ENCODE peak calls at places on chromosomes 11 and 22, in seven cellular contexts. One of them, this sample, is unnamed.
A peak's percentile ranks its signal among the peaks of the same experiment; 100 is the strongest.

GRCh38 chr11:118663381-118663780 is 16.1 kb downstream of the TREH start:
- DNase-seq in stomach: no peak
- DNase-seq in aorta: peak; percentile 33
- DNase-seq in chondrocyte: no peak
- DNase-seq in activated CD8-positive, alpha-beta T cell treated with anti-CD3 and anti-CD28 coated beads for 36 hours: no peak
- DNase-seq in AG04449: no peak
- DNase-seq in CD4-positive, CD25-positive, alpha-beta regulatory T cell: no peak
- DNase-seq in this sample: no peak

GRCh38 chr22:43993072-43993760 is 30.9 kb upstream of the PARVB start:
- DNase-seq in stomach: peak; percentile 54
- DNase-seq in aorta: no peak
- DNase-seq in AG04449: no peak
- DNase-seq in CD4-positive, CD25-positive, alpha-beta regulatory T cell: peak; percentile 35
- DNase-seq in chondrocyte: no peak
- DNase-seq in activated CD8-positive, alpha-beta T cell treated with anti-CD3 and anti-CD28 coated beads for 36 hours: peak; percentile 72
- DNase-seq in this sample: peak; percentile 72

GRCh38 chr11:47879259-47880184 is 31.4 kb upstream of the NUP160 start:
- DNase-seq in stomach: no peak
- DNase-seq in chondrocyte: no peak
- DNase-seq in AG04449: no peak
- DNase-seq in CD4-positive, CD25-positive, alpha-beta regulatory T cell: no peak
- DNase-seq in activated CD8-positive, alpha-beta T cell treated with anti-CD3 and anti-CD28 coated beads for 36 hours: no peak
- DNase-seq in aorta: no peak
- DNase-seq in this sample: no peak

GRCh38 chr11:2662430-2663299 is 37.1 kb downstream of the KCNQ1OT1 start:
- DNase-seq in activated CD8-positive, alpha-beta T cell treated with anti-CD3 and anti-CD28 coated beads for 36 hours: no peak
- DNase-seq in chondrocyte: peak; percentile 87
- DNase-seq in stomach: peak; percentile 23
- DNase-seq in AG04449: no peak
- DNase-seq in CD4-positive, CD25-positive, alpha-beta regulatory T cell: no peak
- DNase-seq in aorta: peak; percentile 68
- DNase-seq in this sample: no peak

GRCh38 chr11:47161890-47162289 is 14.8 kb downstream of the ARFGAP2 start:
- DNase-seq in chondrocyte: no peak
- DNase-seq in CD4-positive, CD25-positive, alpha-beta regulatory T cell: no peak
- DNase-seq in activated CD8-positive, alpha-beta T cell treated with anti-CD3 and anti-CD28 coated beads for 36 hours: no peak
- DNase-seq in aorta: no peak
- DNase-seq in stomach: no peak
- DNase-seq in AG04449: no peak
- DNase-seq in this sample: no peak

GRCh38 chr11:69817265-69818236 is 1.7 kb downstream of the FGF3 start:
- DNase-seq in AG04449: no peak
- DNase-seq in aorta: no peak
- DNase-seq in stomach: no peak
- DNase-seq in activated CD8-positive, alpha-beta T cell treated with anti-CD3 and anti-CD28 coated beads for 36 hours: no peak
- DNase-seq in CD4-positive, CD25-positive, alpha-beta regulatory T cell: no peak
- DNase-seq in chondrocyte: no peak
- DNase-seq in this sample: no peak

GRCh38 chr22:24585927-24586546 is 6.8 kb downstream of the LRRC75B start:
- DNase-seq in chondrocyte: peak; percentile 51
- DNase-seq in stomach: no peak
- DNase-seq in AG04449: no peak
- DNase-seq in aorta: peak; percentile 59
- DNase-seq in activated CD8-positive, alpha-beta T cell treated with anti-CD3 and anti-CD28 coated beads for 36 hours: no peak
- DNase-seq in CD4-positive, CD25-positive, alpha-beta regulatory T cell: no peak
- DNase-seq in this sample: no peak

GRCh38 chr22:29830585-29830984 is 7.5 kb downstream of the ASCC2 start:
- DNase-seq in stomach: no peak
- DNase-seq in activated CD8-positive, alpha-beta T cell treated with anti-CD3 and anti-CD28 coated beads for 36 hours: no peak
- DNase-seq in AG04449: no peak
- DNase-seq in aorta: no peak
- DNase-seq in chondrocyte: no peak
- DNase-seq in CD4-positive, CD25-positive, alpha-beta regulatory T cell: no peak
- DNase-seq in this sample: no peak

GRCh38 chr11:14974723-14975587 is 2.8 kb upstream of the CALCA start:
- DNase-seq in activated CD8-positive, alpha-beta T cell treated with anti-CD3 and anti-CD28 coated beads for 36 hours: peak; percentile 85
- DNase-seq in stomach: peak; percentile 49
- DNase-seq in CD4-positive, CD25-positive, alpha-beta regulatory T cell: no peak
- DNase-seq in chondrocyte: no peak
- DNase-seq in aorta: peak; percentile 81
- DNase-seq in AG04449: no peak
- DNase-seq in this sample: peak; percentile 67

GRCh38 chr22:25475554-25476022 is 88.9 kb upstream of the GRK3 start:
- DNase-seq in CD4-positive, CD25-positive, alpha-beta regulatory T cell: no peak
- DNase-seq in activated CD8-positive, alpha-beta T cell treated with anti-CD3 and anti-CD28 coated beads for 36 hours: peak; percentile 29
- DNase-seq in chondrocyte: no peak
- DNase-seq in AG04449: no peak
- DNase-seq in stomach: no peak
- DNase-seq in aorta: no peak
- DNase-seq in this sample: peak; percentile 32

GRCh38 chr22:50264946-50265669 is 3.6 kb upstream of the MAPK12 start:
- DNase-seq in activated CD8-positive, alpha-beta T cell treated with anti-CD3 and anti-CD28 coated beads for 36 hours: no peak
- DNase-seq in CD4-positive, CD25-positive, alpha-beta regulatory T cell: no peak
- DNase-seq in AG04449: no peak
- DNase-seq in stomach: no peak
- DNase-seq in chondrocyte: no peak
- DNase-seq in aorta: no peak
- DNase-seq in this sample: no peak

GRCh38 chr11:2783536-2784082 is 83.8 kb upstream of the KCNQ1OT1 start:
- DNase-seq in stomach: no peak
- DNase-seq in chondrocyte: no peak
- DNase-seq in CD4-positive, CD25-positive, alpha-beta regulatory T cell: no peak
- DNase-seq in AG04449: no peak
- DNase-seq in activated CD8-positive, alpha-beta T cell treated with anti-CD3 and anti-CD28 coated beads for 36 hours: no peak
- DNase-seq in aorta: no peak
- DNase-seq in this sample: no peak

GRCh38 chr11:93507517-93507916 is 35.7 kb downstream of the SMCO4 start:
- DNase-seq in chondrocyte: no peak
- DNase-seq in aorta: no peak
- DNase-seq in activated CD8-positive, alpha-beta T cell treated with anti-CD3 and anti-CD28 coated beads for 36 hours: no peak
- DNase-seq in CD4-positive, CD25-positive, alpha-beta regulatory T cell: no peak
- DNase-seq in stomach: no peak
- DNase-seq in AG04449: no peak
- DNase-seq in this sample: no peak

GRCh38 chr22:23128269-23129108 is 13.3 kb downstream of the RSPH14 start:
- DNase-seq in aorta: peak; percentile 89
- DNase-seq in activated CD8-positive, alpha-beta T cell treated with anti-CD3 and anti-CD28 coated beads for 36 hours: peak; percentile 80
- DNase-seq in AG04449: no peak
- DNase-seq in chondrocyte: peak; percentile 83
- DNase-seq in CD4-positive, CD25-positive, alpha-beta regulatory T cell: peak; percentile 46
- DNase-seq in stomach: peak; percentile 84
- DNase-seq in this sample: peak; percentile 96

GRCh38 chr22:38081941-38082828 is 1.8 kb downstream of the SLC16A8 start:
- DNase-seq in AG04449: no peak
- DNase-seq in activated CD8-positive, alpha-beta T cell treated with anti-CD3 and anti-CD28 coated beads for 36 hours: peak; percentile 38
- DNase-seq in stomach: no peak
- DNase-seq in aorta: peak; percentile 77
- DNase-seq in CD4-positive, CD25-positive, alpha-beta regulatory T cell: no peak
- DNase-seq in chondrocyte: peak; percentile 90
- DNase-seq in this sample: no peak

GRCh38 chr11:27507561-27508322 is 1.2 kb upstream of the LIN7C start:
- DNase-seq in CD4-positive, CD25-positive, alpha-beta regulatory T cell: no peak
- DNase-seq in chondrocyte: no peak
- DNase-seq in aorta: no peak
- DNase-seq in AG04449: no peak
- DNase-seq in stomach: no peak
- DNase-seq in activated CD8-positive, alpha-beta T cell treated with anti-CD3 and anti-CD28 coated beads for 36 hours: no peak
- DNase-seq in this sample: no peak

GRCh38 chr11:73998846-73999575 is 9.9 kb downstream of the UCP3 start:
- DNase-seq in stomach: no peak
- DNase-seq in aorta: peak; percentile 50
- DNase-seq in AG04449: no peak
- DNase-seq in CD4-positive, CD25-positive, alpha-beta regulatory T cell: no peak
- DNase-seq in activated CD8-positive, alpha-beta T cell treated with anti-CD3 and anti-CD28 coated beads for 36 hours: no peak
- DNase-seq in chondrocyte: no peak
- DNase-seq in this sample: no peak

GRCh38 chr11:95515379-95515778 is 274.2 kb downstream of the FAM76B start:
- DNase-seq in stomach: no peak
- DNase-seq in aorta: no peak
- DNase-seq in CD4-positive, CD25-positive, alpha-beta regulatory T cell: no peak
- DNase-seq in chondrocyte: no peak
- DNase-seq in activated CD8-positive, alpha-beta T cell treated with anti-CD3 and anti-CD28 coated beads for 36 hours: no peak
- DNase-seq in AG04449: no peak
- DNase-seq in this sample: no peak

GRCh38 chr11:1162153-1162497 is 4.4 kb downstream of the MUC5AC start:
- DNase-seq in chondrocyte: peak; percentile 65
- DNase-seq in stomach: no peak
- DNase-seq in aorta: peak; percentile 62
- DNase-seq in CD4-positive, CD25-positive, alpha-beta regulatory T cell: no peak
- DNase-seq in activated CD8-positive, alpha-beta T cell treated with anti-CD3 and anti-CD28 coated beads for 36 hours: no peak
- DNase-seq in AG04449: no peak
- DNase-seq in this sample: no peak

GRCh38 chr22:31764785-31765184 is 11.0 kb downstream of the DEPDC5 start:
- DNase-seq in chondrocyte: no peak
- DNase-seq in aorta: no peak
- DNase-seq in CD4-positive, CD25-positive, alpha-beta regulatory T cell: no peak
- DNase-seq in activated CD8-positive, alpha-beta T cell treated with anti-CD3 and anti-CD28 coated beads for 36 hours: no peak
- DNase-seq in AG04449: no peak
- DNase-seq in stomach: no peak
- DNase-seq in this sample: no peak

GRCh38 chr22:46748948-46749681 is 11.1 kb upstream of the CERK start:
- DNase-seq in stomach: no peak
- DNase-seq in CD4-positive, CD25-positive, alpha-beta regulatory T cell: no peak
- DNase-seq in activated CD8-positive, alpha-beta T cell treated with anti-CD3 and anti-CD28 coated beads for 36 hours: peak; percentile 72
- DNase-seq in AG04449: no peak
- DNase-seq in aorta: no peak
- DNase-seq in chondrocyte: no peak
- DNase-seq in this sample: no peak

GRCh38 chr11:78788533-78788932 is 213.9 kb upstream of the NARS2 start:
- DNase-seq in chondrocyte: no peak
- DNase-seq in aorta: no peak
- DNase-seq in CD4-positive, CD25-positive, alpha-beta regulatory T cell: no peak
- DNase-seq in AG04449: no peak
- DNase-seq in activated CD8-positive, alpha-beta T cell treated with anti-CD3 and anti-CD28 coated beads for 36 hours: no peak
- DNase-seq in stomach: no peak
- DNase-seq in this sample: no peak

GRCh38 chr22:24845036-24845918 is 39.3 kb downstream of the SGSM1 start:
- DNase-seq in stomach: no peak
- DNase-seq in aorta: peak; percentile 86
- DNase-seq in chondrocyte: no peak
- DNase-seq in AG04449: peak; percentile 1
- DNase-seq in activated CD8-positive, alpha-beta T cell treated with anti-CD3 and anti-CD28 coated beads for 36 hours: no peak
- DNase-seq in CD4-positive, CD25-positive, alpha-beta regulatory T cell: no peak
- DNase-seq in this sample: no peak

GRCh38 chr11:10041803-10042202 is 252.2 kb downstream of the SBF2 start:
- DNase-seq in stomach: no peak
- DNase-seq in activated CD8-positive, alpha-beta T cell treated with anti-CD3 and anti-CD28 coated beads for 36 hours: no peak
- DNase-seq in CD4-positive, CD25-positive, alpha-beta regulatory T cell: no peak
- DNase-seq in chondrocyte: no peak
- DNase-seq in AG04449: no peak
- DNase-seq in aorta: no peak
- DNase-seq in this sample: no peak

GRCh38 chr11:36075053-36075452 is 131.2 kb downstream of the LDLRAD3 start:
- DNase-seq in aorta: no peak
- DNase-seq in activated CD8-positive, alpha-beta T cell treated with anti-CD3 and anti-CD28 coated beads for 36 hours: no peak
- DNase-seq in chondrocyte: no peak
- DNase-seq in CD4-positive, CD25-positive, alpha-beta regulatory T cell: no peak
- DNase-seq in stomach: no peak
- DNase-seq in AG04449: peak; percentile 94
- DNase-seq in this sample: no peak

GRCh38 chr11:70018816-70019215 is 59.3 kb upstream of the ANO1 start:
- DNase-seq in stomach: no peak
- DNase-seq in chondrocyte: no peak
- DNase-seq in CD4-positive, CD25-positive, alpha-beta regulatory T cell: no peak
- DNase-seq in activated CD8-positive, alpha-beta T cell treated with anti-CD3 and anti-CD28 coated beads for 36 hours: no peak
- DNase-seq in aorta: no peak
- DNase-seq in AG04449: no peak
- DNase-seq in this sample: no peak

GRCh38 chr11:93537767-93538261 is 5.4 kb downstream of the SMCO4 start:
- DNase-seq in AG04449: no peak
- DNase-seq in chondrocyte: no peak
- DNase-seq in aorta: peak; percentile 80
- DNase-seq in stomach: peak; percentile 34
- DNase-seq in CD4-positive, CD25-positive, alpha-beta regulatory T cell: no peak
- DNase-seq in activated CD8-positive, alpha-beta T cell treated with anti-CD3 and anti-CD28 coated beads for 36 hours: no peak
- DNase-seq in this sample: no peak

GRCh38 chr11:77287615-77288273 is 13.7 kb downstream of the GDPD4 start:
- DNase-seq in CD4-positive, CD25-positive, alpha-beta regulatory T cell: no peak
- DNase-seq in activated CD8-positive, alpha-beta T cell treated with anti-CD3 and anti-CD28 coated beads for 36 hours: no peak
- DNase-seq in chondrocyte: no peak
- DNase-seq in stomach: no peak
- DNase-seq in AG04449: peak; percentile 57
- DNase-seq in aorta: no peak
- DNase-seq in this sample: no peak

GRCh38 chr22:22997988-22998387 is 72.3 kb upstream of the GNAZ start:
- DNase-seq in chondrocyte: no peak
- DNase-seq in activated CD8-positive, alpha-beta T cell treated with anti-CD3 and anti-CD28 coated beads for 36 hours: no peak
- DNase-seq in stomach: no peak
- DNase-seq in AG04449: no peak
- DNase-seq in CD4-positive, CD25-positive, alpha-beta regulatory T cell: no peak
- DNase-seq in aorta: no peak
- DNase-seq in this sample: no peak

GRCh38 chr22:27719535-27720227 is 81.9 kb downstream of the MN1 start:
- DNase-seq in activated CD8-positive, alpha-beta T cell treated with anti-CD3 and anti-CD28 coated beads for 36 hours: no peak
- DNase-seq in AG04449: no peak
- DNase-seq in CD4-positive, CD25-positive, alpha-beta regulatory T cell: no peak
- DNase-seq in aorta: peak; percentile 66
- DNase-seq in chondrocyte: no peak
- DNase-seq in stomach: no peak
- DNase-seq in this sample: peak; percentile 22

GRCh38 chr11:69243496-69244200 is 50.3 kb upstream of the MYEOV start:
- DNase-seq in activated CD8-positive, alpha-beta T cell treated with anti-CD3 and anti-CD28 coated beads for 36 hours: no peak
- DNase-seq in AG04449: no peak
- DNase-seq in chondrocyte: no peak
- DNase-seq in stomach: peak; percentile 18
- DNase-seq in aorta: peak; percentile 9
- DNase-seq in CD4-positive, CD25-positive, alpha-beta regulatory T cell: no peak
- DNase-seq in this sample: no peak

GRCh38 chr11:87445002-87445401 is 407.3 kb downstream of the TMEM135 start:
- DNase-seq in aorta: no peak
- DNase-seq in AG04449: no peak
- DNase-seq in stomach: no peak
- DNase-seq in CD4-positive, CD25-positive, alpha-beta regulatory T cell: no peak
- DNase-seq in chondrocyte: no peak
- DNase-seq in activated CD8-positive, alpha-beta T cell treated with anti-CD3 and anti-CD28 coated beads for 36 hours: no peak
- DNase-seq in this sample: no peak

GRCh38 chr22:22009661-22010060 is 27.1 kb upstream of the TOP3B start:
- DNase-seq in activated CD8-positive, alpha-beta T cell treated with anti-CD3 and anti-CD28 coated beads for 36 hours: no peak
- DNase-seq in chondrocyte: no peak
- DNase-seq in CD4-positive, CD25-positive, alpha-beta regulatory T cell: no peak
- DNase-seq in aorta: no peak
- DNase-seq in AG04449: no peak
- DNase-seq in stomach: no peak
- DNase-seq in this sample: no peak

GRCh38 chr11:67270256-67271211 is 4.3 kb downstream of the GRK2 start:
- DNase-seq in CD4-positive, CD25-positive, alpha-beta regulatory T cell: no peak
- DNase-seq in chondrocyte: peak; percentile 49
- DNase-seq in aorta: peak; percentile 71
- DNase-seq in activated CD8-positive, alpha-beta T cell treated with anti-CD3 and anti-CD28 coated beads for 36 hours: no peak
- DNase-seq in stomach: no peak
- DNase-seq in AG04449: no peak
- DNase-seq in this sample: no peak

This sample was measured in NCI-H82.